ENCODE peak calls at places on chromosomes 11 and 22, in six cellular contexts. G is activated CD4-positive, CD25-positive, alpha-beta regulatory T cell; K is ELR; Y is ACHN; T is EL; M is C1 segment of cervical spinal cord. C is an unnamed sample.

GRCh38 chr11:34232810-34233209 is 125.0 kb downstream of the ABTB2 start:
- DNase-seq in G (no peak), T (no peak), M (no peak), K (no peak), Y (no peak), C (no peak)

GRCh38 chr11:108223449-108224149 is 732 bp downstream of the ATM start:
- DNase-seq in M (no peak), Y (peak; percentile 2), K (peak; percentile 44), T (peak; percentile 13), G (no peak), C (peak; percentile 76)

GRCh38 chr22:49657974-49658550 is 169.6 kb downstream of the BRD1 start:
- DNase-seq in K (no peak), M (no peak), T (no peak), G (no peak), Y (no peak), C (no peak)

GRCh38 chr11:31761636-31762035 is 49.5 kb downstream of the PAX6 start:
- DNase-seq in T (no peak), M (no peak), Y (no peak), K (no peak), G (no peak), C (no peak)

GRCh38 chr22:33104192-33104591 is 46.0 kb upstream of the SYN3 start:
- DNase-seq in M (no peak), T (no peak), Y (no peak), G (no peak), K (no peak), C (no peak)

GRCh38 chr11:13486926-13487660 is 8.7 kb downstream of the PTH start:
- DNase-seq in M (no peak), K (no peak), G (peak; percentile 51), T (no peak), Y (no peak), C (no peak)

GRCh38 chr11:75167617-75168016 is 16.7 kb downstream of the SLCO2B1 start:
- DNase-seq in G (no peak), K (no peak), T (no peak), Y (no peak), M (no peak), C (no peak)

GRCh38 chr11:127454856-127455255 is 454.3 kb upstream of the KIRREL3 start:
- DNase-seq in K (no peak), G (no peak), M (no peak), T (no peak), Y (no peak), C (no peak)

GRCh38 chr22:32618461-32619140 is 144.0 kb downstream of the FBXO7 start:
- DNase-seq in Y (no peak), G (no peak), T (no peak), M (no peak), K (no peak), C (no peak)

GRCh38 chr11:63165710-63166310 is 21.8 kb upstream of the SLC22A24 start:
- DNase-seq in G (no peak), M (no peak), T (peak; percentile 10), Y (no peak), K (peak; percentile 65), C (peak; percentile 49)

GRCh38 chr11:94544832-94545640 is 1.3 kb downstream of the FUT4 start:
- DNase-seq in M (no peak), Y (no peak), G (no peak), T (peak; percentile 31), K (no peak), C (peak; percentile 58)

GRCh38 chr22:42673898-42674390 is 24.8 kb upstream of the CYB5R3 start:
- DNase-seq in G (no peak), M (no peak), T (no peak), K (no peak), Y (peak; percentile 20), C (no peak)